ENCODE peak calls at places on chromosomes 5 and 9, in nine cellular contexts. One of them, this sample, is unnamed.

GRCh38 chr5:54993318-54993717 is 7.9 kb upstream of the ESM1 start:
- DNase-seq in HepG2: no peak
- DNase-seq in lung: no peak
- DNase-seq in K562: no peak
- DNase-seq in kidney: no peak
- DNase-seq in IMR-90: peak; percentile 38
- DNase-seq in CD4-positive, alpha-beta T cell: no peak
- DNase-seq in MM.1S: no peak
- DNase-seq in AG04450: no peak
- DNase-seq in this sample: no peak

GRCh38 chr5:149358294-149358651 is 427 bp downstream of the PCYOX1L start:
- DNase-seq in HepG2: no peak
- DNase-seq in lung: peak; percentile 46
- DNase-seq in K562: no peak
- DNase-seq in kidney: peak; percentile 80
- DNase-seq in IMR-90: no peak
- DNase-seq in CD4-positive, alpha-beta T cell: peak; percentile 21
- DNase-seq in MM.1S: peak; percentile 36
- DNase-seq in AG04450: no peak
- DNase-seq in this sample: peak; percentile 75

GRCh38 chr5:173888473-173889135 is 455 bp downstream of the CPEB4 start:
- DNase-seq in HepG2: no peak
- DNase-seq in lung: no peak
- DNase-seq in K562: no peak
- DNase-seq in kidney: peak; percentile 85
- DNase-seq in IMR-90: peak; percentile 24
- DNase-seq in CD4-positive, alpha-beta T cell: no peak
- DNase-seq in MM.1S: no peak
- DNase-seq in AG04450: no peak
- DNase-seq in this sample: no peak

GRCh38 chr5:98936948-98937715 is 8.3 kb upstream of the CHD1 start:
- DNase-seq in HepG2: no peak
- DNase-seq in lung: no peak
- DNase-seq in K562: no peak
- DNase-seq in kidney: no peak
- DNase-seq in IMR-90: no peak
- DNase-seq in CD4-positive, alpha-beta T cell: no peak
- DNase-seq in MM.1S: no peak
- DNase-seq in AG04450: no peak
- DNase-seq in this sample: no peak

GRCh38 chr5:95961617-95962474 is at the start of gene ELL2:
- DNase-seq in HepG2: peak; percentile 97
- DNase-seq in lung: peak; percentile 99
- DNase-seq in K562: peak; percentile 96
- DNase-seq in kidney: peak; percentile 99
- DNase-seq in IMR-90: peak; percentile 98
- DNase-seq in CD4-positive, alpha-beta T cell: peak; percentile 88
- DNase-seq in MM.1S: peak; percentile 98
- DNase-seq in AG04450: peak; percentile 92
- DNase-seq in this sample: peak; percentile 72

GRCh38 chr5:88140396-88140862 is 128.2 kb downstream of the TMEM161B start:
- DNase-seq in HepG2: no peak
- DNase-seq in lung: no peak
- DNase-seq in K562: no peak
- DNase-seq in kidney: peak; percentile 72
- DNase-seq in IMR-90: no peak
- DNase-seq in CD4-positive, alpha-beta T cell: no peak
- DNase-seq in MM.1S: no peak
- DNase-seq in AG04450: no peak
- DNase-seq in this sample: no peak

GRCh38 chr5:159511570-159511969 is 181.3 kb upstream of the IL12B start:
- DNase-seq in HepG2: peak; percentile 3
- DNase-seq in lung: no peak
- DNase-seq in K562: no peak
- DNase-seq in kidney: no peak
- DNase-seq in IMR-90: peak; percentile 49
- DNase-seq in CD4-positive, alpha-beta T cell: no peak
- DNase-seq in MM.1S: no peak
- DNase-seq in AG04450: no peak
- DNase-seq in this sample: no peak

GRCh38 chr9:126674365-126675146 is 60.8 kb downstream of the LMX1B start:
- DNase-seq in HepG2: no peak
- DNase-seq in lung: no peak
- DNase-seq in K562: no peak
- DNase-seq in kidney: peak; percentile 30
- DNase-seq in IMR-90: no peak
- DNase-seq in CD4-positive, alpha-beta T cell: no peak
- DNase-seq in MM.1S: no peak
- DNase-seq in AG04450: no peak
- DNase-seq in this sample: no peak

GRCh38 chr9:107540167-107540566 is 50.6 kb upstream of the KLF4 start:
- DNase-seq in HepG2: no peak
- DNase-seq in lung: no peak
- DNase-seq in K562: no peak
- DNase-seq in kidney: no peak
- DNase-seq in IMR-90: no peak
- DNase-seq in CD4-positive, alpha-beta T cell: no peak
- DNase-seq in MM.1S: no peak
- DNase-seq in AG04450: no peak
- DNase-seq in this sample: no peak

GRCh38 chr5:173786296-173787187 is 101.6 kb upstream of the CPEB4 start:
- DNase-seq in HepG2: no peak
- DNase-seq in lung: no peak
- DNase-seq in K562: peak; percentile 78
- DNase-seq in kidney: peak; percentile 22
- DNase-seq in IMR-90: no peak
- DNase-seq in CD4-positive, alpha-beta T cell: no peak
- DNase-seq in MM.1S: no peak
- DNase-seq in AG04450: no peak
- DNase-seq in this sample: peak; percentile 42

GRCh38 chr9:125749951-125750655 is 2.9 kb downstream of the PBX3 start:
- DNase-seq in HepG2: peak; percentile 62
- DNase-seq in lung: no peak
- DNase-seq in K562: no peak
- DNase-seq in kidney: no peak
- DNase-seq in IMR-90: peak; percentile 79
- DNase-seq in CD4-positive, alpha-beta T cell: no peak
- DNase-seq in MM.1S: no peak
- DNase-seq in AG04450: peak; percentile 38
- DNase-seq in this sample: no peak

GRCh38 chr5:33524476-33524875 is 83.7 kb downstream of the TARS1 start:
- DNase-seq in HepG2: no peak
- DNase-seq in lung: no peak
- DNase-seq in K562: no peak
- DNase-seq in kidney: no peak
- DNase-seq in IMR-90: peak; percentile 40
- DNase-seq in CD4-positive, alpha-beta T cell: no peak
- DNase-seq in MM.1S: no peak
- DNase-seq in AG04450: no peak
- DNase-seq in this sample: no peak

GRCh38 chr9:8558176-8558575 is 758.6 kb upstream of the DMAC1 start:
- DNase-seq in HepG2: no peak
- DNase-seq in lung: no peak
- DNase-seq in K562: no peak
- DNase-seq in kidney: no peak
- DNase-seq in IMR-90: peak; percentile 0
- DNase-seq in CD4-positive, alpha-beta T cell: no peak
- DNase-seq in MM.1S: no peak
- DNase-seq in AG04450: no peak
- DNase-seq in this sample: no peak

GRCh38 chr9:76441551-76442322 is 17.2 kb upstream of the GCNT1 start:
- DNase-seq in HepG2: no peak
- DNase-seq in lung: no peak
- DNase-seq in K562: no peak
- DNase-seq in kidney: no peak
- DNase-seq in IMR-90: peak; percentile 92
- DNase-seq in CD4-positive, alpha-beta T cell: no peak
- DNase-seq in MM.1S: no peak
- DNase-seq in AG04450: no peak
- DNase-seq in this sample: no peak

GRCh38 chr5:136051486-136052220 is 22.9 kb downstream of the TGFBI start:
- DNase-seq in HepG2: no peak
- DNase-seq in lung: no peak
- DNase-seq in K562: no peak
- DNase-seq in kidney: no peak
- DNase-seq in IMR-90: no peak
- DNase-seq in CD4-positive, alpha-beta T cell: no peak
- DNase-seq in MM.1S: no peak
- DNase-seq in AG04450: no peak
- DNase-seq in this sample: no peak

GRCh38 chr9:81801190-81801589 is 111.8 kb upstream of the TLE1 start:
- DNase-seq in HepG2: no peak
- DNase-seq in lung: no peak
- DNase-seq in K562: no peak
- DNase-seq in kidney: no peak
- DNase-seq in IMR-90: peak; percentile 51
- DNase-seq in CD4-positive, alpha-beta T cell: no peak
- DNase-seq in MM.1S: no peak
- DNase-seq in AG04450: no peak
- DNase-seq in this sample: no peak

GRCh38 chr9:116574027-116574679 is 113.0 kb upstream of the TRIM32 start:
- DNase-seq in HepG2: peak; percentile 88
- DNase-seq in lung: peak; percentile 56
- DNase-seq in K562: no peak
- DNase-seq in kidney: no peak
- DNase-seq in IMR-90: peak; percentile 13
- DNase-seq in CD4-positive, alpha-beta T cell: no peak
- DNase-seq in MM.1S: no peak
- DNase-seq in AG04450: no peak
- DNase-seq in this sample: no peak

GRCh38 chr5:14143843-14144585 is 872 bp downstream of the TRIO start:
- DNase-seq in HepG2: no peak
- DNase-seq in lung: peak; percentile 49
- DNase-seq in K562: peak; percentile 16
- DNase-seq in kidney: peak; percentile 84
- DNase-seq in IMR-90: no peak
- DNase-seq in CD4-positive, alpha-beta T cell: no peak
- DNase-seq in MM.1S: peak; percentile 33
- DNase-seq in AG04450: no peak
- DNase-seq in this sample: no peak

GRCh38 chr9:127087411-127087810 is 35.0 kb downstream of the ANGPTL2 start:
- DNase-seq in HepG2: no peak
- DNase-seq in lung: no peak
- DNase-seq in K562: no peak
- DNase-seq in kidney: no peak
- DNase-seq in IMR-90: no peak
- DNase-seq in CD4-positive, alpha-beta T cell: no peak
- DNase-seq in MM.1S: no peak
- DNase-seq in AG04450: no peak
- DNase-seq in this sample: no peak

GRCh38 chr9:3498691-3499090 is 27.1 kb downstream of the RFX3 start:
- DNase-seq in HepG2: no peak
- DNase-seq in lung: no peak
- DNase-seq in K562: no peak
- DNase-seq in kidney: no peak
- DNase-seq in IMR-90: peak; percentile 34
- DNase-seq in CD4-positive, alpha-beta T cell: no peak
- DNase-seq in MM.1S: no peak
- DNase-seq in AG04450: no peak
- DNase-seq in this sample: no peak

GRCh38 chr5:24161559-24161958 is 483.2 kb downstream of the CDH10 start:
- DNase-seq in HepG2: no peak
- DNase-seq in lung: no peak
- DNase-seq in K562: no peak
- DNase-seq in kidney: no peak
- DNase-seq in IMR-90: no peak
- DNase-seq in CD4-positive, alpha-beta T cell: no peak
- DNase-seq in MM.1S: no peak
- DNase-seq in AG04450: no peak
- DNase-seq in this sample: no peak

GRCh38 chr9:123825337-123825736 is 104.6 kb downstream of the DENND1A start:
- DNase-seq in HepG2: peak; percentile 32
- DNase-seq in lung: no peak
- DNase-seq in K562: no peak
- DNase-seq in kidney: no peak
- DNase-seq in IMR-90: peak; percentile 53
- DNase-seq in CD4-positive, alpha-beta T cell: no peak
- DNase-seq in MM.1S: no peak
- DNase-seq in AG04450: no peak
- DNase-seq in this sample: no peak

DNA sequence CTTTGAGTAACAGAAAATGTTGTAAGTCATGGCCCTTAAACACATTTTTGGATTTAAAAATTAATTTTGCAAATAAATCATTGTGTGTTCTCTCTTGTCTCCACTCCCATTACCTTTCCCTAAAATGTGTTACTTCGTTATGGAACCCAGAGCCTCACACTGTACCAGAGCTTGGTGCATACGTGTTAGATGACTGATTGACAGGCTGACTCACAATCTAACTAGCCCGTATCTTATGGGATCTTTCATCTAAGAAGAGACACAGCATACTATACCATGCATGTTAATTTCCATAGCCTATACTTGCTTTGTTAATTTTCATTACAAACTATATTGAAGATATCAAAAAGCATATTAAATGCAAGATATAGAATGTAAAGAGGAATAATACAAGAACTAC is 87.1 kb downstream of the SPRY4 start:
- DNase-seq in HepG2: no peak
- DNase-seq in lung: no peak
- DNase-seq in K562: no peak
- DNase-seq in kidney: no peak
- DNase-seq in IMR-90: no peak
- DNase-seq in CD4-positive, alpha-beta T cell: no peak
- DNase-seq in MM.1S: no peak
- DNase-seq in AG04450: no peak
- DNase-seq in this sample: no peak
- TF ChIP-seq CTCF in HepG2: no peak
- TF ChIP-seq CTCF in lung: no peak
- TF ChIP-seq CTCF in K562: no peak
- TF ChIP-seq CTCF in kidney: no peak
- TF ChIP-seq CTCF in IMR-90: no peak
- TF ChIP-seq CTCF in CD4-positive, alpha-beta T cell: no peak
- TF ChIP-seq CTCF in MM.1S: no peak
- TF ChIP-seq CTCF in AG04450: no peak
- TF ChIP-seq CTCF in this sample: no peak

GRCh38 chr9:129494113-129494789 is 126.7 kb downstream of the C9orf50 start:
- DNase-seq in HepG2: no peak
- DNase-seq in lung: no peak
- DNase-seq in K562: no peak
- DNase-seq in kidney: no peak
- DNase-seq in IMR-90: no peak
- DNase-seq in CD4-positive, alpha-beta T cell: no peak
- DNase-seq in MM.1S: no peak
- DNase-seq in AG04450: no peak
- DNase-seq in this sample: no peak
- H3K27ac ChIP-seq in HepG2: peak overlapping the region; percentile 12
- H3K27ac ChIP-seq in lung: no peak overlapping the region
- H3K27ac ChIP-seq in K562: peak overlapping the region; percentile 59
- H3K27ac ChIP-seq in kidney: peak overlapping the region; percentile 100
- H3K27ac ChIP-seq in IMR-90: no peak overlapping the region
- H3K27ac ChIP-seq in CD4-positive, alpha-beta T cell: no peak overlapping the region
- H3K27ac ChIP-seq in MM.1S: no peak overlapping the region
- H3K27ac ChIP-seq in AG04450: no peak overlapping the region
- H3K27ac ChIP-seq in this sample: no peak overlapping the region

GRCh38 chr5:137291436-137291835 is 207.7 kb downstream of the SPOCK1 start:
- DNase-seq in HepG2: no peak
- DNase-seq in lung: no peak
- DNase-seq in K562: no peak
- DNase-seq in kidney: no peak
- DNase-seq in IMR-90: no peak
- DNase-seq in CD4-positive, alpha-beta T cell: no peak
- DNase-seq in MM.1S: no peak
- DNase-seq in AG04450: no peak
- DNase-seq in this sample: no peak
- TF ChIP-seq CTCF in HepG2: no peak
- TF ChIP-seq CTCF in lung: no peak
- TF ChIP-seq CTCF in K562: no peak
- TF ChIP-seq CTCF in kidney: no peak
- TF ChIP-seq CTCF in IMR-90: no peak
- TF ChIP-seq CTCF in CD4-positive, alpha-beta T cell: no peak
- TF ChIP-seq CTCF in MM.1S: no peak
- TF ChIP-seq CTCF in AG04450: no peak
- TF ChIP-seq CTCF in this sample: no peak

GRCh38 chr5:140038373-140038957 is 4.6 kb downstream of the NRG2 start:
- DNase-seq in HepG2: no peak
- DNase-seq in lung: no peak
- DNase-seq in K562: no peak
- DNase-seq in kidney: no peak
- DNase-seq in IMR-90: peak; percentile 50
- DNase-seq in CD4-positive, alpha-beta T cell: no peak
- DNase-seq in MM.1S: peak; percentile 78
- DNase-seq in AG04450: peak; percentile 7
- DNase-seq in this sample: no peak
- H3K27ac ChIP-seq in HepG2: no peak overlapping the region
- H3K27ac ChIP-seq in lung: peak overlapping the region; percentile 33
- H3K27ac ChIP-seq in K562: no peak overlapping the region
- H3K27ac ChIP-seq in kidney: no peak overlapping the region
- H3K27ac ChIP-seq in IMR-90: no peak overlapping the region
- H3K27ac ChIP-seq in CD4-positive, alpha-beta T cell: no peak overlapping the region
- H3K27ac ChIP-seq in MM.1S: peak overlapping the region; percentile 58
- H3K27ac ChIP-seq in AG04450: no peak overlapping the region
- H3K27ac ChIP-seq in this sample: no peak overlapping the region